ENCODE peak calls at places on chromosomes 4 and X, in five cellular contexts. N is sigmoid colon, A is A549, D is heart left ventricle, Q is stomach. J is an unnamed sample.

GRCh38 chr4:38868055-38868965 is 704 bp downstream of the FAM114A1 start:
- DNase-seq in N (peak), A (no peak), D (peak), Q (peak), J (no peak)

GRCh38 chrX:31236231-31236630 is 164.4 kb upstream of the FTHL17 start:
- DNase-seq in N (no peak), A (no peak), D (no peak), Q (no peak), J (no peak)

GRCh38 chrX:15098505-15098904 is 171.4 kb downstream of the ASB9 start:
- DNase-seq in N (no peak), A (no peak), D (no peak), Q (no peak), J (no peak)

GRCh38 chrX:48676893-48677270 is 6.7 kb upstream of the WAS start:
- DNase-seq in N (peak), A (peak), D (no peak), Q (no peak), J (no peak)

GRCh38 chr4:123435246-123436113 is 38.9 kb downstream of the SPRY1 start:
- DNase-seq in N (no peak), A (no peak), D (no peak), Q (no peak), J (no peak)

GRCh38 chr4:7929530-7929951 is 10.1 kb downstream of the AFAP1 start:
- DNase-seq in N (peak), A (no peak), D (no peak), Q (peak), J (no peak)

GRCh38 chr4:85715996-85716737 is 241.2 kb downstream of the ARHGAP24 start:
- DNase-seq in N (no peak), A (no peak), D (no peak), Q (no peak), J (no peak)

GRCh38 chr4:107034091-107034698 is 1.9 kb downstream of the DKK2 start:
- DNase-seq in N (peak), A (no peak), D (peak), Q (no peak), J (no peak)

GRCh38 chrX:150476183-150476699 is 92.2 kb upstream of the MTM1 start:
- DNase-seq in N (no peak), A (no peak), D (no peak), Q (no peak), J (no peak)

GRCh38 chr4:112523008-112523440 is 7.0 kb upstream of the NEUROG2 start:
- DNase-seq in N (no peak), A (no peak), D (peak), Q (no peak), J (no peak)

GRCh38 chr4:70670332-70671014 is 4.2 kb upstream of the JCHAIN start:
- DNase-seq in N (no peak), A (no peak), D (no peak), Q (no peak), J (no peak)

DNA sequence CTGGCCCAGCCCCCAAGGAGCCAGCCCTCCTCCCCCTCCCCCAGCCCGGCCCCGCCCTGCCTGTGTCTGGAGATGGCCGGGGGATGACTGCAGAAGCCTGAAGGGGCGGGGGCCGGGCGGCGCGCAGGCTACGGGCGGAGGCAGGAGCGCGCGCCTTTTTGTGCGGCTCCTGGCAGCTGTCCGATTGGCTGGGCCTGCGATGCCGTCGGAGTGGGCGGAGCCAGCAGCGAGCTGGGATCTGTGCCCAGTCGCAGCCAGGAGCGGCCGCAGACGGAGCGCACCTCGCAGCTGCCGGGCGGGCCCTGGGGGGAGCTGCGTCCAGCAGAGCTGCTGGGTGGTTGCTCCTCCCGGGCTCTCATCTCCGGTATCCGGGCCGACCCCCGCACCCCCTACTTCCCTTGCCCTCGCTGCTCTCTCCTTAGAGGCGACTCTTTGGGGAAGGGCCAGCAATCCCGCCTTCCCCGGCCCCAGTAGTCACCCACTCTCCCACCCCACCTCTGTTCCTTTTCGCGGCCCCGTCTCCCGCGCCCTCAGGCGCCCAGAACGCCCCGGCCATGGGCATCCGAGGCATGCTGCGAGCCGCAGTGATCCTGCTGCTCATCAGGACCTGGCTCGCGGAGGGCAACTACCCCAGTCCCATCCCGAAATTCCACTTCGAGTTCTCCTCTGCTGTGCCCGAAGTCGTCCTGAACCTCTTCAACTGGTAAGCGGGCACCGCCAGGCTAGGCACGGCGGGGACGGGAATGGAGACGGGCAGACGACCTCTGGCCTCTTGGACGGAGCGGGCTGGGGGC is at the start of gene GABRQ:
- DNase-seq in N (no peak), A (peak), D (no peak), Q (peak), J (no peak)
- TF ChIP-seq POLR2A in N (no peak), A (no peak), D (no peak), Q (no peak), J (peak)

GRCh38 chrX:129780441-129781105 is 824 bp downstream of the SASH3 start:
- DNase-seq in N (no peak), A (no peak), D (no peak), Q (no peak), J (no peak)

GRCh38 chrX:129779747-129780146 is at the start of gene SASH3:
- DNase-seq in N (peak), A (no peak), D (peak), Q (peak), J (peak)

GRCh38 chrX:129773649-129774458 is 5.9 kb upstream of the SASH3 start:
- DNase-seq in N (no peak), A (no peak), D (no peak), Q (no peak), J (no peak)

GRCh38 chrX:129779086-129779672 is 570 bp upstream of the SASH3 start:
- DNase-seq in N (no peak), A (no peak), D (no peak), Q (no peak), J (no peak)

DNA sequence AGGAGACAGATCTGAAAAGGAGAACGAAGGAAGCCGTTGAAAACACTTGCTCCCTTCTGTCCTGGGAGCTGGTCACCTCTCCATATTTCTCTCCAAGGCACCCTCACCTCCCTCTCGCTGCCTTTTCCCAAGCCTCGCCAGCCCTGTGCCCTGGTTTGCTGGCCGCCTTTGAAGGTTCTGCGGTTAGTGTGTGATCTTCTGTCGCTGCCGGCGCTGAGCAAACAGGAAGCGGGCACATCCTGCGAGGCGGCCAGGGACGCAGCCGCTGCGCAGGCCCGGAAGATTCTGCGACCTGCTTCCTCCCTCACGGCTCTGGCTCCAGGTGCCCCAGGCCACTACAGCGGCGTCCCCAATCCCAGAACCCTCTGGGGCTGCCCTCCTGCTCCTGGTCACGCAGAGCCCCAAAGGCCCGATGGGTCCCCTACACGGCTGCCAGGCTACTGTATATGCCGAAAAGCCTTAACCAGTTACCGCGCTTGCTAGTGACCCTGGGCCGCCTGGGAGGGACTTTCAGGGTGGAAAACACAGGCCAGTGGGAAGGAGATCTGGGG is 2.5 kb upstream of the SASH3 start:
- DNase-seq in N (no peak), A (no peak), D (peak), Q (peak), J (no peak)
- TF ChIP-seq POLR2A in N (no peak), A (no peak), D (no peak), Q (no peak), J (no peak)

GRCh38 chr4:131337956-131338355 is 1811.1 kb upstream of the PCDH10 start:
- DNase-seq in N (no peak), A (no peak), D (no peak), Q (no peak), J (no peak)
- TF ChIP-seq POLR2A in N (no peak), A (no peak), D (no peak), Q (no peak), J (no peak)

DNA sequence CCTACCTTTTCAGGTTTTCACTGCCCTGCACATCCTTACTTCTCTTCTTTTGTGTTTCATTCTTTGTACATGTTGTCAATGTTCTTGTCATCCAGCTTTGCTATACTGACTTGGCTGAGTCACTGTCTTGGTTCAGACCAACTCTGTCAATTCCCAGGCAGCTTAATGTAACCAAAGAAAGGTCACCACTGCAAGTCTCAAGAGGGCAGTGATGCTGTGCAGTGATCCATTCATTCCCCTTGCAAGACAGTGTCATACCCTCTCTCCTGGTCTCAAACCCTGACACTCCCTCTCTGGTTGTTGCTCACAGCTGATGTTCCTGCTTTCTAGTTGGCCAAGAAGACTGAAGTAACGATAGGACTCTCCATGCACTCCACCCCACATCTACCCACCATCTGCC is 17.5 kb downstream of the RAB39B start:
- DNase-seq in N (no peak), A (no peak), D (no peak), Q (no peak), J (no peak)
- TF ChIP-seq POLR2A in N (no peak), A (no peak), D (no peak), Q (no peak), J (no peak)

GRCh38 chrX:35711281-35711680 is 86.9 kb upstream of the MAGEB16 start:
- DNase-seq in N (no peak), A (no peak), D (no peak), Q (no peak), J (no peak)
- TF ChIP-seq POLR2A in N (no peak), A (no peak), D (no peak), Q (no peak), J (no peak)

DNA sequence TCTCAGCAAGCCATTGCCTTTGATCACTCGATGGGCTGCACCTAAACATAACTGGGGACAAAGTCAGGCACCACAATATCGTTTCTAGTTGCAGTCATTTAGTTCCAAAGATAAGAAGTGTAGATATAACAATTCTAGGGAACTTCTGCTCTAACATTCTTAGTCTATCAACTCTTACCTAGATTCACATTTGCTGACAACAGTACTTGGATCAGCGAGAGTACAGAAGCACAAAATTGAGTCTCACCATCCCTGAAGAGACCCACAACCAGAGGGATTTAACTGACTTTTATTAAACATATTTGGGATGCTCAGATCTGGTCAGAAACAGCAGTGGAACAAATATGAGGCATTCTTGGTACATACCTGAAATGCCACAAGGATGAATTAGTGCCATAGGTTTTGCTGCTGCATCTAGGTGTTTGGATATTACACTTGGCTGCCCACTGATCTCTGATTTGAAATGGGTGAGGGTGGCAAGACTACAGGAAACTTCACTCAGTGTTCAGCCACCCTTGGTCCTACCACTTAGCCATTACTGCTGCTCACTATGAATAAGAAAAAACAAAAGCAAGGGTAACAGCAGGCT is 28.9 kb upstream of the HUWE1 start:
- DNase-seq in N (no peak), A (no peak), D (no peak), Q (no peak), J (no peak)
- TF ChIP-seq POLR2A in N (no peak), A (no peak), D (no peak), Q (no peak), J (no peak)

J was measured in esophagus squamous epithelium.